ENCODE peak calls at places on chromosomes 6 and 20, in five cellular contexts. I is thoracic aorta, O is mammary epithelial cell, Q is astrocyte, G is thyroid gland. N is an unnamed sample. For H3K36me3, the result is how much of the 10 kb centered on the place peaks cover.

GRCh38 chr6:72689107-72689954 is 67.5 kb downstream of the KCNQ5 start:
- DNase-seq in Q (no peak), O (no peak), G (no peak), I (no peak), N (no peak)

GRCh38 chr6:105890521-105891244 is 195.5 kb upstream of the PRDM1 start:
- DNase-seq in G (no peak), Q (no peak), O (peak), I (no peak), N (peak)

GRCh38 chr20:33825340-33826269 is 14.5 kb downstream of the CHMP4B start:
- DNase-seq in G (no peak), Q (no peak), O (peak), I (no peak), N (no peak)

GRCh38 chr6:98885330-98885729 is 51.0 kb downstream of the POU3F2 start:
- DNase-seq in Q (no peak), G (no peak), O (no peak), I (no peak), N (no peak)

GRCh38 chr6:1099257-1099656 is 212.6 kb upstream of the FOXQ1 start:
- DNase-seq in O (peak), G (no peak), Q (no peak), I (no peak), N (peak)

GRCh38 chr6:11632795-11633511 is 95.4 kb downstream of the TMEM170B start:
- DNase-seq in G (no peak), Q (peak), O (peak), I (no peak), N (peak)

GRCh38 chr6:40822619-40823018 is 216.4 kb downstream of the UNC5CL start:
- DNase-seq in I (no peak), O (no peak), G (no peak), Q (no peak), N (peak)

GRCh38 chr20:56005389-56005715 is at the start of gene CBLN4:
- DNase-seq in I (no peak), G (no peak), Q (no peak), O (no peak), N (no peak)

GRCh38 chr6:21826031-21826430 is 232.5 kb downstream of the SOX4 start:
- DNase-seq in I (no peak), O (peak), Q (peak), G (no peak), N (peak)

GRCh38 chr6:35496851-35497570 is at the start of gene TEAD3:
- DNase-seq in G (peak), O (peak), I (no peak), Q (peak), N (peak)

GRCh38 chr20:51739722-51740249 is 28.4 kb downstream of the ATP9A start:
- DNase-seq in Q (no peak), I (no peak), G (no peak), O (no peak), N (no peak)

GRCh38 chr20:45445805-45446562 is 23.6 kb upstream of the WFDC2 start:
- DNase-seq in G (no peak), O (peak), I (no peak), Q (no peak), N (no peak)

GRCh38 chr6:136967874-136968752 is 46.0 kb downstream of the SLC35D3 start:
- DNase-seq in G (peak), Q (peak), I (no peak), O (peak), N (peak)

GRCh38 chr6:7152467-7152866 is 44.7 kb downstream of the RREB1 start:
- DNase-seq in G (peak), O (no peak), I (no peak), Q (no peak), N (no peak)

GRCh38 chr6:42417641-42418112 is 34.0 kb downstream of the TRERF1 start:
- DNase-seq in Q (peak), G (no peak), I (no peak), O (no peak), N (no peak)

GRCh38 chr6:41505084-41506049 is 40.8 kb upstream of the FOXP4 start:
- DNase-seq in Q (peak), G (peak), O (peak), I (peak), N (no peak)

GRCh38 chr6:118709859-118710350 is 58.5 kb upstream of the CEP85L start:
- DNase-seq in Q (peak), I (no peak), G (peak), O (peak), N (peak)

GRCh38 chr6:89412071-89413005 is at the start of gene RRAGD:
- DNase-seq in G (peak), I (peak), Q (no peak), O (peak), N (no peak)

GRCh38 chr6:22271044-22271443 is 25.8 kb downstream of the PRL start:
- DNase-seq in O (no peak), I (no peak), G (no peak), Q (no peak), N (no peak)

GRCh38 chr6:90370493-90370959 is 73.9 kb upstream of the BACH2 start:
- DNase-seq in I (no peak), O (peak), G (no peak), Q (no peak), N (peak)

GRCh38 chr20:36541227-36542018 is at the start of gene MYL9:
- DNase-seq in G (peak), Q (peak), I (peak), O (no peak), N (no peak)

GRCh38 chr6:160692369-160692959 is 9.6 kb upstream of the PLG start:
- DNase-seq in G (no peak), I (no peak), Q (no peak), O (no peak), N (no peak)
- TF ChIP-seq CTCF in G (no peak), I (no peak), Q (no peak), O (no peak), N (peak)

GRCh38 chr20:21981179-21981578 is 275.7 kb downstream of the PAX1 start:
- DNase-seq in G (no peak), I (no peak), Q (peak), O (no peak), N (no peak)
- H3K4me3 ChIP-seq in G (no peak), I (no peak), Q (no peak), O (no peak), N (no peak)

GRCh38 chr6:4023240-4023639 is 55.7 kb downstream of the FAM217A start:
- DNase-seq in I (no peak), Q (no peak), O (no peak), G (no peak), N (no peak)
- H3K36me3 ChIP-seq in I (under half), Q (under half), O (under half), G (under half), N (under half)

DNA sequence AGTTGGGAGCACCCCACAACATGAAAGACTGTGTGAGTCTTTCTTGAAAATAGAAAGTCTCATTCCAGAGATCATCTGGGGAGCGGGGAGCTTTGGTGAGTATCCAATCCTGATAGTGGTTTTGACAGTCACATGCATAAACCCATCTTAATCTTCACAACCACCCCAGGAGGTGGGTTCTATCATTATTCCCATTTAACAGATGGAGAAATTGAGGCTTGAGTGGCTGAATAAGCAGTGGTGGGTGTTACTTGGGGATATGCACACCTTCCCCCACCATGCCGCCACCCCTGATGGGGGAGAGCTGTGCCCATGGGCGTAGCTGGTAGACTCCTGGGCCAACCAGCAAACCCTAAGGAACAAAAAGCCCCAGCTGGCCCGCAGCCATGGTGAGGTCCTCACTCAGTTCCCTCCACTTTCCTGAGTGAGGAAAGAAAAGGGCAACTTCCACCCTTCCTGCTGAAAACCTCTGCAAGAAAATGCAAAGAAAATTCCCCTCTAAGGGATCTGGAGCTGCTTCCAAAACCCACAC is 99.8 kb downstream of the SNX5 start:
- DNase-seq in Q (no peak), G (no peak), I (no peak), O (no peak), N (no peak)
- TF ChIP-seq CTCF in Q (no peak), G (no peak), I (no peak), O (no peak), N (no peak)

GRCh38 chr6:81751388-81752083 is 945 bp downstream of the TENT5A start:
- DNase-seq in Q (peak), I (no peak), O (peak), G (peak), N (no peak)
- H3K4me3 ChIP-seq in Q (peak), I (peak), O (peak), G (peak), N (peak)

GRCh38 chr20:3865152-3865886 is 18.7 kb downstream of the MAVS start:
- DNase-seq in G (no peak), Q (no peak), I (no peak), O (no peak), N (no peak)

GRCh38 chr20:3865887-3866407 is 19.3 kb downstream of the MAVS start:
- DNase-seq in Q (no peak), G (no peak), I (no peak), O (no peak), N (no peak)

GRCh38 chr20:3864518-3864917 is 17.9 kb downstream of the MAVS start:
- DNase-seq in I (no peak), O (no peak), G (no peak), Q (no peak), N (no peak)

GRCh38 chr20:3863317-3863716 is 16.7 kb downstream of the MAVS start:
- DNase-seq in I (no peak), Q (no peak), O (no peak), G (no peak), N (no peak)

DNA sequence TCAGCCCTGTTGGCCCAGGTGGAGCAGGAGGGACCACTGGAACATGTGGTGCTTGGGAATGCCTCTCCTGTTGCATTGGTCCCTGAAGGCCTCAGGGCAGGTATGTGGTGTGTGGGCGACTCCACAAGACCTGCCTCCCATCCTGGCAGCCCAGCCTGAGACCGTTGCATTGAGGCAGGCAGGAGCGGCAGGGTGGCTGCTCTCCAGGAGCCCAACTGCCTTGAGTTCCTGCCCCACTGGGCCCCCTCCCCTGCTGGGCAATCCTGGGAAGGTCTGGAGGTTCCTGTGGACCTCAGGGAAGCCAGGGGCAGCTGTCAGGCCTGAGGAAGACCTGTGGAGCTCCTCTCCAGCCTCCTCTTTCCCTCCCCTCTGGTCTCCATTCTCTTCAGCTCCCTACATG is 19.8 kb downstream of the MAVS start:
- DNase-seq in G (no peak), Q (no peak), I (no peak), O (peak), N (no peak)
- H3K36me3 ChIP-seq in G (half or more), Q (under half), I (under half), O (under half), N (under half)

GRCh38 chr6:15504581-15505350 is 158.1 kb downstream of the DTNBP1 start:
- DNase-seq in O (peak), G (peak), I (no peak), Q (peak), N (peak)
- TF ChIP-seq CTCF in O (no peak), G (no peak), I (no peak), Q (no peak), N (no peak)

GRCh38 chr20:44208165-44208564 is 2.4 kb downstream of the OSER1 start:
- DNase-seq in Q (no peak), I (no peak), G (no peak), O (no peak), N (no peak)
- H3K4me3 ChIP-seq in Q (no peak), I (peak), G (no peak), O (peak), N (no peak)

GRCh38 chr6:53287336-53288225 is 61.2 kb downstream of the ELOVL5 start:
- DNase-seq in I (no peak), Q (no peak), G (no peak), O (no peak), N (no peak)

GRCh38 chr6:53281518-53282215 is 67.1 kb downstream of the ELOVL5 start:
- DNase-seq in G (peak), Q (no peak), O (no peak), I (no peak), N (no peak)

GRCh38 chr6:53282741-53283140 is 66.0 kb downstream of the ELOVL5 start:
- DNase-seq in O (no peak), Q (no peak), G (no peak), I (no peak), N (no peak)

GRCh38 chr6:53282234-53282633 is 66.5 kb downstream of the ELOVL5 start:
- DNase-seq in I (no peak), O (no peak), G (no peak), Q (no peak), N (no peak)

GRCh38 chr6:53284901-53285300 is 63.8 kb downstream of the ELOVL5 start:
- DNase-seq in G (no peak), Q (no peak), I (no peak), O (no peak), N (no peak)
- H3K36me3 ChIP-seq in G (under half), Q (under half), I (under half), O (under half), N (under half)

N was measured in bronchial epithelial cell.